ENCODE peak calls at places on chromosomes 13 and 19, in six cellular contexts. One of them, this sample, is unnamed.

GRCh38 chr13:113400621-113401451 is 36.9 kb upstream of the GRTP1 start:
- DNase-seq in tibial nerve: no peak
- DNase-seq in ovary: no peak
- DNase-seq in endodermal cell: no peak
- DNase-seq in HFFc6: no peak
- DNase-seq in lower leg skin: no peak
- DNase-seq in this sample: no peak

GRCh38 chr19:44608391-44608821 is 5.0 kb upstream of the IGSF23 start:
- DNase-seq in tibial nerve: no peak
- DNase-seq in ovary: no peak
- DNase-seq in endodermal cell: no peak
- DNase-seq in HFFc6: no peak
- DNase-seq in lower leg skin: no peak
- DNase-seq in this sample: no peak

GRCh38 chr19:15443838-15444237 is 5.9 kb downstream of the WIZ start:
- DNase-seq in tibial nerve: no peak
- DNase-seq in ovary: no peak
- DNase-seq in endodermal cell: no peak
- DNase-seq in HFFc6: no peak
- DNase-seq in lower leg skin: no peak
- DNase-seq in this sample: no peak

GRCh38 chr13:35143123-35143522 is 201.1 kb downstream of the NBEA start:
- DNase-seq in tibial nerve: no peak
- DNase-seq in ovary: no peak
- DNase-seq in endodermal cell: no peak
- DNase-seq in HFFc6: no peak
- DNase-seq in lower leg skin: no peak
- DNase-seq in this sample: no peak

GRCh38 chr19:47226426-47227346 is 4.3 kb downstream of the BBC3 start:
- DNase-seq in tibial nerve: peak; percentile 85
- DNase-seq in ovary: peak; percentile 73
- DNase-seq in endodermal cell: no peak
- DNase-seq in HFFc6: peak; percentile 65
- DNase-seq in lower leg skin: peak; percentile 93
- DNase-seq in this sample: no peak

GRCh38 chr13:113811081-113811928 is 52.3 kb downstream of the TMEM255B start:
- DNase-seq in tibial nerve: no peak
- DNase-seq in ovary: no peak
- DNase-seq in endodermal cell: no peak
- DNase-seq in HFFc6: no peak
- DNase-seq in lower leg skin: no peak
- DNase-seq in this sample: no peak

GRCh38 chr19:54179921-54180452 is 7.0 kb upstream of the TMC4 start:
- DNase-seq in tibial nerve: no peak
- DNase-seq in ovary: no peak
- DNase-seq in endodermal cell: peak; percentile 97
- DNase-seq in HFFc6: peak; percentile 62
- DNase-seq in lower leg skin: no peak
- DNase-seq in this sample: no peak

GRCh38 chr13:20331419-20331818 is 99.3 kb upstream of the GJB6 start:
- DNase-seq in tibial nerve: no peak
- DNase-seq in ovary: no peak
- DNase-seq in endodermal cell: no peak
- DNase-seq in HFFc6: no peak
- DNase-seq in lower leg skin: no peak
- DNase-seq in this sample: no peak

GRCh38 chr13:76798037-76798436 is 88.2 kb downstream of the KCTD12 start:
- DNase-seq in tibial nerve: no peak
- DNase-seq in ovary: no peak
- DNase-seq in endodermal cell: no peak
- DNase-seq in HFFc6: no peak
- DNase-seq in lower leg skin: no peak
- DNase-seq in this sample: no peak

GRCh38 chr13:47017476-47017875 is 120.6 kb upstream of the HTR2A start:
- DNase-seq in tibial nerve: no peak
- DNase-seq in ovary: no peak
- DNase-seq in endodermal cell: no peak
- DNase-seq in HFFc6: no peak
- DNase-seq in lower leg skin: no peak
- DNase-seq in this sample: no peak

GRCh38 chr13:60329221-60329983 is 67.6 kb upstream of the TDRD3 start:
- DNase-seq in tibial nerve: no peak
- DNase-seq in ovary: no peak
- DNase-seq in endodermal cell: peak; percentile 90
- DNase-seq in HFFc6: peak; percentile 34
- DNase-seq in lower leg skin: no peak
- DNase-seq in this sample: no peak

GRCh38 chr19:43439183-43440063 is 24.7 kb downstream of the TEX101 start:
- DNase-seq in tibial nerve: no peak
- DNase-seq in ovary: no peak
- DNase-seq in endodermal cell: no peak
- DNase-seq in HFFc6: peak; percentile 4
- DNase-seq in lower leg skin: no peak
- DNase-seq in this sample: no peak

GRCh38 chr13:26440111-26440510 is 117.4 kb upstream of the WASF3 start:
- DNase-seq in tibial nerve: no peak
- DNase-seq in ovary: no peak
- DNase-seq in endodermal cell: no peak
- DNase-seq in HFFc6: peak; percentile 61
- DNase-seq in lower leg skin: no peak
- DNase-seq in this sample: no peak

GRCh38 chr13:76856141-76856571 is 30.0 kb downstream of the KCTD12 start:
- DNase-seq in tibial nerve: no peak
- DNase-seq in ovary: no peak
- DNase-seq in endodermal cell: no peak
- DNase-seq in HFFc6: peak; percentile 36
- DNase-seq in lower leg skin: no peak
- DNase-seq in this sample: no peak

GRCh38 chr19:35363711-35364425 is 5.6 kb downstream of the FFAR3 start:
- DNase-seq in tibial nerve: no peak
- DNase-seq in ovary: no peak
- DNase-seq in endodermal cell: no peak
- DNase-seq in HFFc6: no peak
- DNase-seq in lower leg skin: no peak
- DNase-seq in this sample: peak; percentile 44

GRCh38 chr19:4256563-4256962 is 9.7 kb downstream of the YJU2 start:
- DNase-seq in tibial nerve: no peak
- DNase-seq in ovary: no peak
- DNase-seq in endodermal cell: peak; percentile 63
- DNase-seq in HFFc6: no peak
- DNase-seq in lower leg skin: no peak
- DNase-seq in this sample: no peak

GRCh38 chr13:21879263-21879914 is 208.5 kb downstream of the FGF9 start:
- DNase-seq in tibial nerve: no peak
- DNase-seq in ovary: no peak
- DNase-seq in endodermal cell: no peak
- DNase-seq in HFFc6: no peak
- DNase-seq in lower leg skin: no peak
- DNase-seq in this sample: no peak

GRCh38 chr19:56146904-56147303 is 5.8 kb downstream of the ZNF444 start:
- DNase-seq in tibial nerve: no peak
- DNase-seq in ovary: no peak
- DNase-seq in endodermal cell: no peak
- DNase-seq in HFFc6: no peak
- DNase-seq in lower leg skin: no peak
- DNase-seq in this sample: no peak

GRCh38 chr13:29077051-29077813 is 257.1 kb downstream of the MTUS2 start:
- DNase-seq in tibial nerve: no peak
- DNase-seq in ovary: no peak
- DNase-seq in endodermal cell: no peak
- DNase-seq in HFFc6: no peak
- DNase-seq in lower leg skin: no peak
- DNase-seq in this sample: no peak

GRCh38 chr13:29081697-29082440 is 261.7 kb downstream of the MTUS2 start:
- DNase-seq in tibial nerve: no peak
- DNase-seq in ovary: no peak
- DNase-seq in endodermal cell: no peak
- DNase-seq in HFFc6: no peak
- DNase-seq in lower leg skin: no peak
- DNase-seq in this sample: no peak

DNA sequence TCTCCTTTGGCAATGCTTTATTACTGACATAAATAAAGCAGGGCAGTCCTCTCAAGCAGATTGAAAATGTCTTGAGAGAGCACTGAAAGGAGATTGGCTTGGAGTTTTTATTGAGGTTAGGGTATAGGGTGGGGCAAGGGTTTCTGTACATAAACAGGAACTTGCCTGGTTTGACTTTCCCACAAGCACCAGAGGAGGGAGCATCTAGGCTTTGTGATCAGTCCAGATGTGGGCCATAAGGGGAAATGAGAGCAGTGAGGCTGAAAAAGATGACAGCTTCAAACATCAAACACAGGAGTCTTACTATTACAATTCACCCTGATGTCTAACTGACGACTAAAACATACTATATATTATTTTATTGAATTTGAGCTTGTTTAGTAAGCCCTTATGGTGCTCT is 260.9 kb downstream of the MTUS2 start:
- DNase-seq in tibial nerve: no peak
- DNase-seq in ovary: no peak
- DNase-seq in endodermal cell: no peak
- DNase-seq in HFFc6: no peak
- DNase-seq in lower leg skin: no peak
- DNase-seq in this sample: no peak
- TF ChIP-seq CTCF in tibial nerve: no peak
- TF ChIP-seq CTCF in ovary: no peak
- TF ChIP-seq CTCF in endodermal cell: no peak
- TF ChIP-seq CTCF in HFFc6: no peak
- TF ChIP-seq CTCF in lower leg skin: no peak
- TF ChIP-seq CTCF in this sample: no peak

GRCh38 chr13:52665325-52665724 is 12.7 kb downstream of the SUGT1 start:
- DNase-seq in tibial nerve: no peak
- DNase-seq in ovary: no peak
- DNase-seq in endodermal cell: no peak
- DNase-seq in HFFc6: peak; percentile 10
- DNase-seq in lower leg skin: no peak
- DNase-seq in this sample: no peak

GRCh38 chr13:52664269-52664668 is 11.6 kb downstream of the SUGT1 start:
- DNase-seq in tibial nerve: no peak
- DNase-seq in ovary: no peak
- DNase-seq in endodermal cell: no peak
- DNase-seq in HFFc6: no peak
- DNase-seq in lower leg skin: no peak
- DNase-seq in this sample: no peak

GRCh38 chr13:52670726-52671125 is 18.1 kb downstream of the SUGT1 start:
- DNase-seq in tibial nerve: no peak
- DNase-seq in ovary: no peak
- DNase-seq in endodermal cell: no peak
- DNase-seq in HFFc6: no peak
- DNase-seq in lower leg skin: no peak
- DNase-seq in this sample: no peak

DNA sequence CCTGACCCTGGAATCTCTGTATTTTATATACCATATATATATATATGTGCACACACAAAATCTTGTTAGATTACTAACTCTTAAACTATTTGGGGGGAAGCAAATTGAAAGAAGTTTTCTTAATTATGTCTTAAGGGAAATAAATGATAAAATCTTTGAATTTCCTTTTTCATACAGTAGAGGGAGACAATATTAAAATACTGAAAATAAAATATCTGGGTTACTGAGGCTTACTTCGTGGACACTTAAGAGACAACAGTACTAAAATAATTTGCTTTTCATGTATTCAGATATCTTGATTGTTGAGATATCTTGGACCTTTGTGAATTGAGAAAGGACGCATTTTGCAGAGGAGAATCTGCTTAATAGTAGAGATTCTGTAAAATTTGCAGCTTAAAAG is 17.0 kb downstream of the SUGT1 start:
- DNase-seq in tibial nerve: no peak
- DNase-seq in ovary: no peak
- DNase-seq in endodermal cell: no peak
- DNase-seq in HFFc6: no peak
- DNase-seq in lower leg skin: no peak
- DNase-seq in this sample: no peak
- TF ChIP-seq CTCF in tibial nerve: no peak
- TF ChIP-seq CTCF in ovary: no peak
- TF ChIP-seq CTCF in endodermal cell: no peak
- TF ChIP-seq CTCF in HFFc6: peak; percentile 56
- TF ChIP-seq CTCF in lower leg skin: no peak
- TF ChIP-seq CTCF in this sample: peak; percentile 25

GRCh38 chr19:8454218-8454617 is 9.4 kb downstream of the HNRNPM start:
- DNase-seq in tibial nerve: no peak
- DNase-seq in ovary: no peak
- DNase-seq in endodermal cell: no peak
- DNase-seq in HFFc6: no peak
- DNase-seq in lower leg skin: no peak
- DNase-seq in this sample: no peak

GRCh38 chr19:8457209-8457608 is 12.4 kb downstream of the HNRNPM start:
- DNase-seq in tibial nerve: no peak
- DNase-seq in ovary: no peak
- DNase-seq in endodermal cell: no peak
- DNase-seq in HFFc6: no peak
- DNase-seq in lower leg skin: no peak
- DNase-seq in this sample: no peak

GRCh38 chr19:8457802-8458201 is 13.0 kb downstream of the HNRNPM start:
- DNase-seq in tibial nerve: no peak
- DNase-seq in ovary: no peak
- DNase-seq in endodermal cell: no peak
- DNase-seq in HFFc6: no peak
- DNase-seq in lower leg skin: no peak
- DNase-seq in this sample: no peak

GRCh38 chr19:8455018-8455417 is 10.2 kb downstream of the HNRNPM start:
- DNase-seq in tibial nerve: no peak
- DNase-seq in ovary: no peak
- DNase-seq in endodermal cell: no peak
- DNase-seq in HFFc6: no peak
- DNase-seq in lower leg skin: no peak
- DNase-seq in this sample: no peak

DNA sequence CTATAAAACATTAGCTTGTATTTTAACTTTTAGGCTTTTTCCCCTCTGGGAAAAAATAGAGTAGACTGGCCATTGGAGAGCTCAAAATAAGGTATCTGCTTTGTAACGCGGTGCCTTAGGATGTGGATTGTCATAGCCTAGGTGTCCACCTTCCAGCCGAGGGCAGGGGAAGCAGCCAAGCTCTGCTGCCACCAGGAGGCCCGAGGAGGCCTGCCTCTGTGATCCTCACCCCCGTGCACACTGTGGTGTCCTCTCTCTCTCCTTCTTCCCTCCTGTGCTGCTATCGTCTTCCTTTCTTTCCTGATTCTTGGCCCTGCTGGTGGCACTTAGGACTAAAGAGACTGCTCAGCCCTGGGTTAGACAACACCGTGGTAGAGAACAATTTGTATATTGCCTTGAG is 11.3 kb downstream of the HNRNPM start:
- DNase-seq in tibial nerve: no peak
- DNase-seq in ovary: no peak
- DNase-seq in endodermal cell: peak; percentile 84
- DNase-seq in HFFc6: no peak
- DNase-seq in lower leg skin: no peak
- DNase-seq in this sample: no peak
- TF ChIP-seq CTCF in tibial nerve: no peak
- TF ChIP-seq CTCF in ovary: no peak
- TF ChIP-seq CTCF in endodermal cell: peak; percentile 78
- TF ChIP-seq CTCF in HFFc6: peak; percentile 47
- TF ChIP-seq CTCF in lower leg skin: no peak
- TF ChIP-seq CTCF in this sample: peak; percentile 24

DNA sequence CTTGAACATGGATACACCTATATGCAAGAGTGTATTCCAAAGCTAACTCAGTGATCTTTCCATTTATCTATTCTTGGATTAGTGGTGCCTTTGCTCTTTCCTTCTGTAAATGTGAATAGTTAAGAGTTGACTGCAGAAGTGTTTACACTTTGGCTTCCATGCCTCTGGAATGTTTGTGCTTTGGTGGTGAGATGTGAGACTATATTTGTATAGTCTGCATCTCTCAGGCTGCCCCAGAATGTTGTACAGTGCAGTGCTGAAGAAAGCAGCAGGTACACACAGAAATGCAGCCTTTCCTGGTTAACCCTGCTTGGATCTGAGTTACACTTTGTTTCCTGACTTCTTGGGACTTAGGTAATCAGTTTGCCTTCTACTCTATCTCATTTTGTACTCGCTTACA is 90.2 kb downstream of the DNAJC15 start:
- DNase-seq in tibial nerve: no peak
- DNase-seq in ovary: no peak
- DNase-seq in endodermal cell: no peak
- DNase-seq in HFFc6: no peak
- DNase-seq in lower leg skin: no peak
- DNase-seq in this sample: no peak
- TF ChIP-seq CTCF in tibial nerve: no peak
- TF ChIP-seq CTCF in ovary: no peak
- TF ChIP-seq CTCF in endodermal cell: no peak
- TF ChIP-seq CTCF in HFFc6: no peak
- TF ChIP-seq CTCF in lower leg skin: no peak
- TF ChIP-seq CTCF in this sample: no peak